ENCODE peak calls at places on chromosomes 1 and 21, in seven cellular contexts. One of them, this sample, is unnamed.

GRCh38 chr1:20604678-20605077 is 15.8 kb downstream of the CDA start:
- DNase-seq in endothelial cell: no peak
- DNase-seq in T1000: no peak
- DNase-seq in epithelial cell of prostate: no peak
- DNase-seq in activated CD4-positive, CD25-positive, alpha-beta regulatory T cell treated with anti-CD3 and anti-CD28 coated beads, Interleukin-2, amount 50 U/mL, for 72 hours: no peak
- DNase-seq in T follicular helper cell: no peak
- DNase-seq in LoVo: no peak
- DNase-seq in this sample: no peak

GRCh38 chr1:208240698-208241355 is 3.4 kb downstream of the PLXNA2 start:
- DNase-seq in endothelial cell: no peak
- DNase-seq in T1000: no peak
- DNase-seq in epithelial cell of prostate: no peak
- DNase-seq in activated CD4-positive, CD25-positive, alpha-beta regulatory T cell treated with anti-CD3 and anti-CD28 coated beads, Interleukin-2, amount 50 U/mL, for 72 hours: no peak
- DNase-seq in T follicular helper cell: no peak
- DNase-seq in LoVo: no peak
- DNase-seq in this sample: no peak

GRCh38 chr1:68799096-68799495 is 302.2 kb upstream of the DEPDC1 start:
- DNase-seq in endothelial cell: no peak
- DNase-seq in T1000: no peak
- DNase-seq in epithelial cell of prostate: no peak
- DNase-seq in activated CD4-positive, CD25-positive, alpha-beta regulatory T cell treated with anti-CD3 and anti-CD28 coated beads, Interleukin-2, amount 50 U/mL, for 72 hours: no peak
- DNase-seq in T follicular helper cell: no peak
- DNase-seq in LoVo: no peak
- DNase-seq in this sample: no peak

GRCh38 chr1:246297314-246298273 is 209.5 kb downstream of the SMYD3 start:
- DNase-seq in endothelial cell: no peak
- DNase-seq in T1000: no peak
- DNase-seq in epithelial cell of prostate: no peak
- DNase-seq in activated CD4-positive, CD25-positive, alpha-beta regulatory T cell treated with anti-CD3 and anti-CD28 coated beads, Interleukin-2, amount 50 U/mL, for 72 hours: no peak
- DNase-seq in T follicular helper cell: no peak
- DNase-seq in LoVo: no peak
- DNase-seq in this sample: no peak

GRCh38 chr1:54854376-54855020 is 32.5 kb downstream of the DHCR24 start:
- DNase-seq in endothelial cell: no peak
- DNase-seq in T1000: no peak
- DNase-seq in epithelial cell of prostate: no peak
- DNase-seq in activated CD4-positive, CD25-positive, alpha-beta regulatory T cell treated with anti-CD3 and anti-CD28 coated beads, Interleukin-2, amount 50 U/mL, for 72 hours: no peak
- DNase-seq in T follicular helper cell: no peak
- DNase-seq in LoVo: no peak
- DNase-seq in this sample: no peak

GRCh38 chr1:41390171-41390570 is 28.9 kb downstream of the FOXO6 start:
- DNase-seq in endothelial cell: no peak
- DNase-seq in T1000: no peak
- DNase-seq in epithelial cell of prostate: no peak
- DNase-seq in activated CD4-positive, CD25-positive, alpha-beta regulatory T cell treated with anti-CD3 and anti-CD28 coated beads, Interleukin-2, amount 50 U/mL, for 72 hours: no peak
- DNase-seq in T follicular helper cell: no peak
- DNase-seq in LoVo: no peak
- DNase-seq in this sample: no peak

GRCh38 chr1:222631611-222632208 is 13.8 kb downstream of the MIA3 start:
- DNase-seq in endothelial cell: no peak
- DNase-seq in T1000: no peak
- DNase-seq in epithelial cell of prostate: no peak
- DNase-seq in activated CD4-positive, CD25-positive, alpha-beta regulatory T cell treated with anti-CD3 and anti-CD28 coated beads, Interleukin-2, amount 50 U/mL, for 72 hours: no peak
- DNase-seq in T follicular helper cell: no peak
- DNase-seq in LoVo: no peak
- DNase-seq in this sample: no peak

GRCh38 chr1:178918955-178919354 is 48.1 kb upstream of the ANGPTL1 start:
- DNase-seq in endothelial cell: no peak
- DNase-seq in T1000: no peak
- DNase-seq in epithelial cell of prostate: no peak
- DNase-seq in activated CD4-positive, CD25-positive, alpha-beta regulatory T cell treated with anti-CD3 and anti-CD28 coated beads, Interleukin-2, amount 50 U/mL, for 72 hours: no peak
- DNase-seq in T follicular helper cell: no peak
- DNase-seq in LoVo: no peak
- DNase-seq in this sample: no peak

GRCh38 chr1:181139631-181140051 is 51.1 kb downstream of the IER5 start:
- DNase-seq in endothelial cell: no peak
- DNase-seq in T1000: peak
- DNase-seq in epithelial cell of prostate: no peak
- DNase-seq in activated CD4-positive, CD25-positive, alpha-beta regulatory T cell treated with anti-CD3 and anti-CD28 coated beads, Interleukin-2, amount 50 U/mL, for 72 hours: no peak
- DNase-seq in T follicular helper cell: no peak
- DNase-seq in LoVo: peak
- DNase-seq in this sample: no peak

GRCh38 chr21:34950980-34951379 is 98.1 kb downstream of the RUNX1 start:
- DNase-seq in endothelial cell: no peak
- DNase-seq in T1000: no peak
- DNase-seq in epithelial cell of prostate: no peak
- DNase-seq in activated CD4-positive, CD25-positive, alpha-beta regulatory T cell treated with anti-CD3 and anti-CD28 coated beads, Interleukin-2, amount 50 U/mL, for 72 hours: no peak
- DNase-seq in T follicular helper cell: no peak
- DNase-seq in LoVo: no peak
- DNase-seq in this sample: no peak

GRCh38 chr1:14817223-14818170 is 219.0 kb downstream of the KAZN start:
- DNase-seq in endothelial cell: no peak
- DNase-seq in T1000: no peak
- DNase-seq in epithelial cell of prostate: no peak
- DNase-seq in activated CD4-positive, CD25-positive, alpha-beta regulatory T cell treated with anti-CD3 and anti-CD28 coated beads, Interleukin-2, amount 50 U/mL, for 72 hours: no peak
- DNase-seq in T follicular helper cell: no peak
- DNase-seq in LoVo: no peak
- DNase-seq in this sample: no peak

GRCh38 chr1:224287714-224288113 is 42.3 kb downstream of the NVL start:
- DNase-seq in endothelial cell: no peak
- DNase-seq in T1000: no peak
- DNase-seq in epithelial cell of prostate: no peak
- DNase-seq in activated CD4-positive, CD25-positive, alpha-beta regulatory T cell treated with anti-CD3 and anti-CD28 coated beads, Interleukin-2, amount 50 U/mL, for 72 hours: no peak
- DNase-seq in T follicular helper cell: no peak
- DNase-seq in LoVo: no peak
- DNase-seq in this sample: peak

GRCh38 chr1:226332947-226333346 is 24.0 kb upstream of the LIN9 start:
- DNase-seq in endothelial cell: no peak
- DNase-seq in T1000: no peak
- DNase-seq in epithelial cell of prostate: no peak
- DNase-seq in activated CD4-positive, CD25-positive, alpha-beta regulatory T cell treated with anti-CD3 and anti-CD28 coated beads, Interleukin-2, amount 50 U/mL, for 72 hours: no peak
- DNase-seq in T follicular helper cell: no peak
- DNase-seq in LoVo: no peak
- DNase-seq in this sample: no peak

GRCh38 chr21:42621166-42621827 is 32.1 kb upstream of the PDE9A start:
- DNase-seq in endothelial cell: no peak
- DNase-seq in T1000: no peak
- DNase-seq in epithelial cell of prostate: no peak
- DNase-seq in activated CD4-positive, CD25-positive, alpha-beta regulatory T cell treated with anti-CD3 and anti-CD28 coated beads, Interleukin-2, amount 50 U/mL, for 72 hours: no peak
- DNase-seq in T follicular helper cell: no peak
- DNase-seq in LoVo: no peak
- DNase-seq in this sample: no peak

GRCh38 chr1:206427296-206427695 is 43.0 kb upstream of the IKBKE start:
- DNase-seq in endothelial cell: no peak
- DNase-seq in T1000: no peak
- DNase-seq in epithelial cell of prostate: no peak
- DNase-seq in activated CD4-positive, CD25-positive, alpha-beta regulatory T cell treated with anti-CD3 and anti-CD28 coated beads, Interleukin-2, amount 50 U/mL, for 72 hours: no peak
- DNase-seq in T follicular helper cell: no peak
- DNase-seq in LoVo: no peak
- DNase-seq in this sample: no peak

GRCh38 chr1:248848596-248848995 is 10.3 kb downstream of the ZNF692 start:
- DNase-seq in endothelial cell: no peak
- DNase-seq in T1000: no peak
- DNase-seq in epithelial cell of prostate: no peak
- DNase-seq in activated CD4-positive, CD25-positive, alpha-beta regulatory T cell treated with anti-CD3 and anti-CD28 coated beads, Interleukin-2, amount 50 U/mL, for 72 hours: no peak
- DNase-seq in T follicular helper cell: no peak
- DNase-seq in LoVo: no peak
- DNase-seq in this sample: no peak

This sample was measured in HAP-1.